ENCODE peak calls at places on chromosomes 2 and 18, in seven cellular contexts. H is ovary, U is skeletal muscle cell, P is A549, D is brain microvascular endothelial cell, W is cardiac fibroblast, J is retinal pigment epithelial cell. E is an unnamed sample.
A peak's percentile ranks its signal among the peaks of the same experiment; 100 is the strongest.

GRCh38 chr2:108447947-108448677 is 894 bp upstream of the GCC2 start:
- DNase-seq in W (no peak), H (no peak), U (no peak), D (no peak), P (no peak), J (no peak), E (no peak)

GRCh38 chr2:24886114-24886501 is 33.9 kb downstream of the ADCY3 start:
- DNase-seq in D (no peak), P (no peak), U (no peak), J (no peak), H (no peak), W (no peak), E (no peak)

GRCh38 chr2:133438026-133438425 is 130.2 kb downstream of the NCKAP5 start:
- DNase-seq in D (no peak), H (no peak), W (no peak), U (no peak), J (no peak), P (no peak), E (no peak)

GRCh38 chr2:96251721-96252292 is 14.0 kb downstream of the TMEM127 start:
- DNase-seq in D (peak; percentile 97), P (peak; percentile 68), H (no peak), U (peak; percentile 76), J (peak; percentile 87), W (peak; percentile 96), E (peak; percentile 73)

GRCh38 chr2:241867776-241868420 is 1.6 kb upstream of the RTP5 start:
- DNase-seq in P (no peak), J (no peak), H (no peak), D (no peak), U (no peak), W (no peak), E (no peak)

GRCh38 chr2:130823886-130824491 is 12.7 kb upstream of the ARHGEF4 start:
- DNase-seq in U (no peak), J (no peak), D (no peak), H (no peak), P (no peak), W (no peak), E (no peak)

GRCh38 chr18:79493211-79493800 is 97.6 kb downstream of the NFATC1 start:
- DNase-seq in H (peak; percentile 5), W (no peak), J (no peak), U (no peak), D (no peak), P (no peak), E (no peak)

GRCh38 chr18:24266124-24266523 is 127.3 kb downstream of the CABYR start:
- DNase-seq in H (no peak), J (no peak), W (no peak), P (no peak), U (no peak), D (no peak), E (no peak)

GRCh38 chr2:16664809-16665745 is 557 bp downstream of the CYRIA start:
- DNase-seq in W (no peak), U (no peak), D (no peak), H (no peak), J (no peak), P (no peak), E (no peak)

GRCh38 chr2:125418483-125418882 is 1237.5 kb upstream of the GYPC start:
- DNase-seq in W (no peak), H (no peak), P (no peak), J (no peak), D (no peak), U (no peak), E (no peak)

GRCh38 chr2:217331577-217332139 is 471.8 kb upstream of the TNP1 start:
- DNase-seq in H (no peak), J (peak; percentile 74), P (peak; percentile 86), W (peak; percentile 86), D (peak; percentile 37), U (peak; percentile 48), E (peak; percentile 96)

GRCh38 chr2:199865905-199866304 is 14.9 kb upstream of the FTCDNL1 start:
- DNase-seq in J (no peak), U (no peak), P (no peak), D (no peak), W (no peak), H (no peak), E (no peak)

GRCh38 chr2:199869227-199869541 is 18.2 kb upstream of the FTCDNL1 start:
- DNase-seq in P (no peak), U (no peak), H (no peak), J (no peak), W (no peak), D (no peak), E (no peak)

GRCh38 chr2:199870581-199870980 is 19.6 kb upstream of the FTCDNL1 start:
- DNase-seq in U (no peak), D (no peak), H (no peak), J (no peak), W (no peak), P (no peak), E (no peak)

GRCh38 chr2:199869653-199870052 is 18.7 kb upstream of the FTCDNL1 start:
- DNase-seq in J (no peak), D (no peak), P (no peak), H (no peak), W (no peak), U (no peak), E (no peak)

GRCh38 chr2:199868431-199869226 is 17.6 kb upstream of the FTCDNL1 start:
- DNase-seq in P (no peak), J (no peak), U (no peak), D (no peak), W (no peak), H (no peak), E (no peak)
- H3K4me3 ChIP-seq in P (no peak overlapping the region), J (no peak overlapping the region), U (no peak overlapping the region), D (no peak overlapping the region), W (no peak overlapping the region), H (no peak overlapping the region), E (no peak overlapping the region)

GRCh38 chr2:8430628-8431027 is 251.2 kb upstream of the ID2 start:
- DNase-seq in J (no peak), U (no peak), H (no peak), W (no peak), P (no peak), D (no peak), E (no peak)
- H3K4me3 ChIP-seq in J (no peak overlapping the region), U (no peak overlapping the region), H (no peak overlapping the region), W (no peak overlapping the region), P (no peak overlapping the region), D (no peak overlapping the region), E (no peak overlapping the region)

DNA sequence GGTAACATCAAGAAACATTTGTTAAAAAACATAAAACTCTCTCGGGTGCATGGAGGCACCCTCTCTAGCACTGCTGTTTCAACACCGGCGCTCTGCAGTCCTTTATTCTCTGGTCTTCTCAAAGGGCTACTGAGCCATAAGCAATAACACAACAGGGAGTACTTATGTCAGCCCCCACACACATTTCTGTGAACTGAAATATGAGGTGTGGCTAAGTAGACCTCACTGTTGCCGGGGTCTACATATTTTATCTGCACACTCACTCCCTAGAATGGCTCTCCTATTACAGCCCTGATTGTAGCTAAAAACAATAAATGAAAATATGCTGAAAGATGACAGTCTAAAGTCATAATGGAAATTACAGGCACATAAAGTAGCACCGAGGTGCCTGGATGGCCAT is 235.1 kb downstream of the GRB14 start:
- DNase-seq in D (peak; percentile 9), P (no peak), J (no peak), U (peak; percentile 10), W (no peak), H (no peak), E (no peak)
- H3K4me3 ChIP-seq in D (no peak overlapping the region), P (no peak overlapping the region), J (no peak overlapping the region), U (no peak overlapping the region), W (no peak overlapping the region), H (no peak overlapping the region), E (no peak overlapping the region)

DNA sequence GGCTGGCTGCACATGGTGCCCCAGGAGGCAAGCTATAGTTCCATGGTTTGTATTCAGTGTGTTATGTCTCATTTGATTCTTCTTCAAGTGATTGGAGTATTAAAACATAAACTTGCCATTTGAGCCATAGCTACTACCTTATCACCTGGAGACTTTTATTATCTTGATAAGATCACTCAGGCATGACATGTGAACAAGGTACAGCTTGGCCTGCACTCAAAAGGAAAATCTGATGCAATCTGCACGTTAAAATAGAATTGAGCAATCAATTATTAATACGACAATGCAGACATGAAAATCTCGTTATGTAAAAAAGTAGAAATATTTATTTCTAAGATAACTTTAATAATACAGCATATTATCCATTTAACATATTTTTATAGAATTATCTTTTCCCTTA is 116.9 kb downstream of the RND3 start:
- DNase-seq in W (no peak), U (no peak), J (no peak), P (no peak), H (no peak), D (no peak), E (no peak)
- H3K4me3 ChIP-seq in W (no peak overlapping the region), U (no peak overlapping the region), J (no peak overlapping the region), P (no peak overlapping the region), H (no peak overlapping the region), D (no peak overlapping the region), E (no peak overlapping the region)

GRCh38 chr2:112585400-112585799 is 991 bp downstream of the CHCHD5 start:
- DNase-seq in H (no peak), P (no peak), U (no peak), J (no peak), W (no peak), D (no peak), E (no peak)
- H3K4me3 ChIP-seq in H (peak overlapping the region; percentile 52), P (peak overlapping the region; percentile 55), U (peak overlapping the region; percentile 61), J (peak overlapping the region; percentile 89), W (peak overlapping the region; percentile 60), D (peak overlapping the region; percentile 90), E (peak overlapping the region; percentile 98)

GRCh38 chr2:172709566-172710291 is 25.9 kb upstream of the RAPGEF4 start:
- DNase-seq in W (no peak), H (no peak), J (no peak), D (no peak), P (no peak), U (no peak), E (no peak)
- H3K4me3 ChIP-seq in W (no peak overlapping the region), H (no peak overlapping the region), J (no peak overlapping the region), D (no peak overlapping the region), P (no peak overlapping the region), U (no peak overlapping the region), E (no peak overlapping the region)

E was measured in epithelial cell of proximal tubule.